ENCODE peak calls at places on chromosomes 5 and 9, in ten cellular contexts. Q is T-helper 1 cell; R is naive thymus-derived CD8-positive, alpha-beta T cell; O is ureter; I is CD4-positive, alpha-beta T cell; G is LoVo; E is neural crest cell; A is NCI-H1930; F is HFFc6; N is skeletal muscle cell. L is an unnamed sample.

GRCh38 chr5:11329676-11330075 is 568.6 kb upstream of the DAP start:
- DNase-seq in Q (no peak), R (no peak), O (no peak), I (no peak), G (no peak), E (no peak), A (no peak), F (no peak), N (no peak), L (no peak)

GRCh38 chr5:130836729-130837660 is 328.1 kb downstream of the HINT1 start:
- DNase-seq in Q (no peak), R (no peak), O (no peak), I (no peak), G (peak; percentile 28), E (no peak), A (no peak), F (no peak), N (peak; percentile 0), L (no peak)

GRCh38 chr5:21154526-21154925 is 1166.5 kb upstream of the CDH18 start:
- DNase-seq in Q (no peak), R (no peak), O (no peak), I (no peak), G (no peak), E (no peak), A (no peak), F (no peak), N (no peak), L (no peak)

GRCh38 chr9:86485359-86485758 is 131.1 kb upstream of the TUT7 start:
- DNase-seq in Q (no peak), R (no peak), O (no peak), I (no peak), G (no peak), E (no peak), A (no peak), F (no peak), N (no peak), L (no peak)

GRCh38 chr9:115691686-115692085 is 461.9 kb upstream of the PAPPA start:
- DNase-seq in Q (no peak), R (no peak), O (no peak), I (no peak), G (no peak), E (no peak), A (no peak), F (peak; percentile 85), N (peak; percentile 66), L (no peak)

GRCh38 chr9:21385131-21385665 is at the start of gene IFNA2:
- DNase-seq in Q (no peak), R (no peak), O (no peak), I (no peak), G (no peak), E (no peak), A (no peak), F (no peak), N (no peak), L (no peak)

GRCh38 chr5:180080670-180081280 is 9.2 kb upstream of the RNF130 start:
- DNase-seq in Q (no peak), R (peak; percentile 56), O (no peak), I (peak; percentile 41), G (no peak), E (no peak), A (no peak), F (no peak), N (no peak), L (no peak)

GRCh38 chr5:27406020-27406419 is 367.6 kb upstream of the CDH9 start:
- DNase-seq in Q (no peak), R (no peak), O (no peak), I (no peak), G (no peak), E (no peak), A (no peak), F (no peak), N (no peak), L (no peak)

GRCh38 chr5:37658440-37658839 is 181.4 kb downstream of the GDNF start:
- DNase-seq in Q (no peak), R (no peak), O (no peak), I (no peak), G (no peak), E (no peak), A (no peak), F (no peak), N (no peak), L (no peak)

L was measured in NCI-H1436 treated with DMSO at 0.1 percent for 48 hours.